ENCODE peak calls at places on chromosomes 3 and 15, in six cellular contexts. I is iPS DF 19.7, A is neuronal stem cell, G is NCI-H1092, P is NT2/D1, D is dorsolateral prefrontal cortex. C is an unnamed sample.

GRCh38 chr3:116339441-116340028 is 105.8 kb downstream of the LSAMP start:
- DNase-seq in G (no peak), A (no peak), D (no peak), I (no peak), P (no peak), C (peak)

GRCh38 chr3:126136428-126137220 is 43.8 kb downstream of the ALDH1L1 start:
- DNase-seq in A (no peak), D (no peak), I (no peak), P (no peak), G (no peak), C (no peak)

GRCh38 chr3:57006048-57006709 is 54.3 kb upstream of the SPATA12 start:
- DNase-seq in I (no peak), P (no peak), A (no peak), D (no peak), G (peak), C (no peak)

GRCh38 chr15:64246364-64247189 is 83.8 kb upstream of the PPIB start:
- DNase-seq in P (peak), A (peak), G (no peak), I (peak), D (no peak), C (no peak)

GRCh38 chr15:94383041-94383440 is 151.7 kb downstream of the MCTP2 start:
- DNase-seq in I (no peak), A (no peak), P (no peak), D (no peak), G (no peak), C (no peak)

GRCh38 chr3:72722930-72723726 is 125.1 kb downstream of the SHQ1 start:
- DNase-seq in A (no peak), G (no peak), I (no peak), P (no peak), D (peak), C (peak)

GRCh38 chr3:172939651-172940293 is 189.2 kb downstream of the ECT2 start:
- DNase-seq in I (no peak), G (no peak), P (peak), D (no peak), A (no peak), C (no peak)

GRCh38 chr3:98977520-98977919 is 76.0 kb upstream of the DCBLD2 start:
- DNase-seq in I (no peak), P (no peak), G (no peak), D (no peak), A (no peak), C (no peak)

GRCh38 chr15:68614621-68615035 is 35.8 kb downstream of the CORO2B start:
- DNase-seq in G (no peak), I (no peak), D (peak), P (peak), A (peak), C (no peak)

GRCh38 chr3:138390582-138390932 is 42.2 kb downstream of the MRAS start:
- DNase-seq in A (no peak), P (no peak), G (no peak), I (no peak), D (no peak), C (no peak)

GRCh38 chr3:188680189-188680588 is 491.6 kb upstream of the TPRG1 start:
- DNase-seq in A (no peak), P (no peak), D (no peak), I (no peak), G (no peak), C (no peak)

GRCh38 chr3:172067837-172068440 is 28.6 kb downstream of the FNDC3B start:
- DNase-seq in D (no peak), G (no peak), P (no peak), I (no peak), A (no peak), C (no peak)

GRCh38 chr15:35304389-35304788 is 219.3 kb upstream of the NANOGP8 start:
- DNase-seq in D (no peak), I (no peak), P (no peak), A (no peak), G (no peak), C (no peak)

GRCh38 chr3:52084216-52084945 is 28.0 kb upstream of the DUSP7 start:
- DNase-seq in P (no peak), D (no peak), I (no peak), G (no peak), A (no peak), C (no peak)

GRCh38 chr15:33064878-33065277 is 129.6 kb downstream of the FMN1 start:
- DNase-seq in D (no peak), G (no peak), A (no peak), I (no peak), P (no peak), C (no peak)

GRCh38 chr15:81160312-81161214 is 26.5 kb downstream of the CFAP161 start:
- DNase-seq in I (no peak), G (peak), P (no peak), D (no peak), A (no peak), C (no peak)

GRCh38 chr3:63819151-63819398 is at the start of gene C3orf49:
- DNase-seq in G (no peak), P (no peak), I (no peak), A (no peak), D (no peak), C (no peak)

GRCh38 chr15:58221591-58222241 is 83.5 kb downstream of the AQP9 start:
- DNase-seq in D (no peak), P (no peak), G (no peak), I (no peak), A (no peak), C (no peak)

GRCh38 chr3:144868506-144868905 is 896.9 kb downstream of the DIPK2A start:
- DNase-seq in P (no peak), I (no peak), A (no peak), G (no peak), D (no peak), C (no peak)

GRCh38 chr3:13279532-13279910 is 140.6 kb downstream of the NUP210 start:
- DNase-seq in I (no peak), A (no peak), P (no peak), G (no peak), D (no peak), C (no peak)

GRCh38 chr15:96327155-96327741 is 3.3 kb upstream of the NR2F2 start:
- DNase-seq in P (no peak), I (no peak), G (no peak), A (no peak), D (no peak), C (no peak)

GRCh38 chr3:87855626-87856025 is 203.2 kb downstream of the CGGBP1 start:
- DNase-seq in A (no peak), I (no peak), G (no peak), D (no peak), P (no peak), C (no peak)

GRCh38 chr3:160830792-160831191 is 74.8 kb downstream of the PPM1L start:
- DNase-seq in A (no peak), G (no peak), P (no peak), D (no peak), I (no peak), C (no peak)

GRCh38 chr3:69197922-69198540 is 75.6 kb upstream of the LMOD3 start:
- DNase-seq in A (no peak), P (no peak), G (no peak), I (no peak), D (no peak), C (no peak)